ENCODE peak calls at places on chromosomes 3 and 15, in eight cellular contexts. Z is Calu3; S is A673; O is GM03348; I is activated CD4-positive, alpha-beta T cell treated with anti-CD3 and anti-CD28 coated beads, Interleukin-2, amount 50 U/mL, for 48 hours; M is cardiac fibroblast; L is AG09309; Q is fibroblast of lung. G is an unnamed sample.

GRCh38 chr3:152769523-152769922 is 65.4 kb upstream of the P2RY1 start:
- DNase-seq in Z (no peak), S (no peak), O (no peak), I (no peak), M (peak), L (no peak), Q (no peak), G (no peak)

GRCh38 chr3:197393711-197394110 is 95.3 kb upstream of the DLG1 start:
- DNase-seq in Z (no peak), S (no peak), O (peak), I (no peak), M (no peak), L (no peak), Q (no peak), G (no peak)

GRCh38 chr3:109257269-109257668 is 59.0 kb downstream of the DPPA2 start:
- DNase-seq in Z (no peak), S (peak), O (peak), I (no peak), M (peak), L (no peak), Q (peak), G (peak)

GRCh38 chr3:5309602-5310001 is 122.1 kb downstream of the EDEM1 start:
- DNase-seq in Z (no peak), S (no peak), O (no peak), I (no peak), M (no peak), L (no peak), Q (no peak), G (no peak)

GRCh38 chr3:11602441-11602840 is 41.3 kb downstream of the VGLL4 start:
- DNase-seq in Z (no peak), S (no peak), O (no peak), I (no peak), M (no peak), L (no peak), Q (no peak), G (no peak)

GRCh38 chr3:4850928-4851265 is 128.3 kb upstream of the BHLHE40 start:
- DNase-seq in Z (no peak), S (no peak), O (no peak), I (no peak), M (no peak), L (no peak), Q (no peak), G (no peak)

GRCh38 chr15:36658905-36659304 is 79.5 kb downstream of the CDIN1 start:
- DNase-seq in Z (no peak), S (no peak), O (no peak), I (no peak), M (no peak), L (no peak), Q (no peak), G (no peak)

GRCh38 chr3:9204253-9205005 is 45.0 kb downstream of the SRGAP3 start:
- DNase-seq in Z (no peak), S (no peak), O (no peak), I (no peak), M (no peak), L (no peak), Q (no peak), G (no peak)

GRCh38 chr15:47292638-47293037 is 424.7 kb upstream of the SEMA6D start:
- DNase-seq in Z (no peak), S (no peak), O (no peak), I (no peak), M (no peak), L (no peak), Q (no peak), G (no peak)

GRCh38 chr3:43689766-43690399 is 855 bp upstream of the ABHD5 start:
- DNase-seq in Z (no peak), S (no peak), O (no peak), I (no peak), M (no peak), L (no peak), Q (no peak), G (no peak)

GRCh38 chr3:169664034-169664820 is 715 bp upstream of the MECOM start:
- DNase-seq in Z (peak), S (no peak), O (no peak), I (no peak), M (peak), L (no peak), Q (no peak), G (no peak)

GRCh38 chr15:67147410-67147949 is 82.1 kb downstream of the SMAD3 start:
- DNase-seq in Z (peak), S (no peak), O (no peak), I (no peak), M (no peak), L (no peak), Q (no peak), G (no peak)

GRCh38 chr3:71514621-71515020 is 68.9 kb downstream of the FOXP1 start:
- DNase-seq in Z (no peak), S (no peak), O (peak), I (no peak), M (no peak), L (no peak), Q (peak), G (no peak)

GRCh38 chr3:169846458-169847193 is 23.1 kb downstream of the LRRC31 start:
- DNase-seq in Z (no peak), S (no peak), O (peak), I (no peak), M (peak), L (peak), Q (peak), G (peak)

GRCh38 chr3:59052803-59053411 is 3.1 kb upstream of the CFAP20DC start:
- DNase-seq in Z (peak), S (peak), O (peak), I (no peak), M (peak), L (no peak), Q (peak), G (no peak)

GRCh38 chr3:141789281-141789680 is 26.1 kb downstream of the GRK7 start:
- DNase-seq in Z (no peak), S (peak), O (no peak), I (no peak), M (no peak), L (no peak), Q (no peak), G (no peak)

GRCh38 chr3:14988988-14989394 is 41.6 kb downstream of the NR2C2 start:
- DNase-seq in Z (no peak), S (no peak), O (no peak), I (peak), M (no peak), L (no peak), Q (no peak), G (no peak)

GRCh38 chr15:39304931-39305728 is 275.7 kb upstream of the THBS1 start:
- DNase-seq in Z (no peak), S (no peak), O (no peak), I (no peak), M (no peak), L (no peak), Q (peak), G (no peak)

GRCh38 chr3:67648701-67649100 is 5.7 kb downstream of the SUCLG2 start:
- DNase-seq in Z (no peak), S (no peak), O (no peak), I (no peak), M (no peak), L (no peak), Q (peak), G (no peak)

GRCh38 chr3:190552969-190553759 is 39.3 kb downstream of the IL1RAP start:
- DNase-seq in Z (no peak), S (no peak), O (no peak), I (no peak), M (no peak), L (no peak), Q (no peak), G (no peak)

GRCh38 chr15:57384816-57385215 is 8.5 kb downstream of the CGNL1 start:
- DNase-seq in Z (no peak), S (no peak), O (no peak), I (no peak), M (peak), L (no peak), Q (peak), G (no peak)

GRCh38 chr3:99720985-99721632 is 82.7 kb downstream of the COL8A1 start:
- DNase-seq in Z (peak), S (peak), O (no peak), I (no peak), M (peak), L (no peak), Q (peak), G (peak)

GRCh38 chr3:18919158-18919557 is 229.2 kb upstream of the KCNH8 start:
- DNase-seq in Z (no peak), S (no peak), O (no peak), I (no peak), M (no peak), L (no peak), Q (no peak), G (no peak)

GRCh38 chr3:152317956-152318355 is 49.2 kb downstream of the MBNL1 start:
- DNase-seq in Z (no peak), S (no peak), O (peak), I (no peak), M (peak), L (no peak), Q (peak), G (peak)